ENCODE peak calls at places on chromosomes 11 and 22, in six cellular contexts. Y is GM13976; I is NCI-H2227 treated with DMSO at 0.1 percent for 48 hours; K is effector memory CD4-positive, alpha-beta T cell; F is activated naive CD4-positive, alpha-beta T cell; J is AG10803. O is an unnamed sample.

GRCh38 chr11:103997082-103997481 is 39.4 kb upstream of the DDI1 start:
- DNase-seq in Y (peak; percentile 3), I (no peak), K (no peak), F (no peak), J (no peak), O (no peak)

GRCh38 chr11:125345706-125346561 is 150.1 kb downstream of the FEZ1 start:
- DNase-seq in Y (peak; percentile 78), I (peak; percentile 37), K (peak; percentile 7), F (peak; percentile 22), J (peak; percentile 66), O (peak; percentile 7)

GRCh38 chr11:1472180-1473005 is 14.2 kb downstream of the MOB2 start:
- DNase-seq in Y (no peak), I (no peak), K (no peak), F (no peak), J (no peak), O (no peak)

GRCh38 chr11:128496684-128497056 is 90.7 kb downstream of the ETS1 start:
- DNase-seq in Y (no peak), I (no peak), K (no peak), F (no peak), J (no peak), O (no peak)

GRCh38 chr11:110785398-110785797 is 73.2 kb upstream of the ARHGAP20 start:
- DNase-seq in Y (no peak), I (no peak), K (no peak), F (no peak), J (no peak), O (no peak)

GRCh38 chr11:23903044-23903704 is 593.7 kb upstream of the LUZP2 start:
- DNase-seq in Y (no peak), I (no peak), K (no peak), F (no peak), J (peak; percentile 80), O (no peak)

GRCh38 chr11:76656571-76657081 is 13.9 kb downstream of the LRRC32 start:
- DNase-seq in Y (peak; percentile 36), I (no peak), K (no peak), F (no peak), J (no peak), O (no peak)

GRCh38 chr11:128890543-128891409 is at the start of gene KCNJ5:
- DNase-seq in Y (no peak), I (peak; percentile 12), K (no peak), F (no peak), J (peak; percentile 10), O (no peak)

GRCh38 chr11:47109882-47110281 is 66.8 kb downstream of the ARFGAP2 start:
- DNase-seq in Y (no peak), I (no peak), K (no peak), F (no peak), J (peak; percentile 16), O (no peak)

GRCh38 chr22:36384766-36385400 is 2.9 kb downstream of the MYH9 start:
- DNase-seq in Y (no peak), I (no peak), K (no peak), F (peak; percentile 43), J (no peak), O (peak; percentile 48)

GRCh38 chr22:45980776-45981175 is 3.8 kb upstream of the WNT7B start:
- DNase-seq in Y (no peak), I (no peak), K (no peak), F (no peak), J (no peak), O (no peak)

GRCh38 chr11:103494491-103494890 is 385.3 kb downstream of the DYNC2H1 start:
- DNase-seq in Y (no peak), I (no peak), K (no peak), F (no peak), J (peak; percentile 57), O (no peak)

GRCh38 chr11:111707039-111707690 is 59.0 kb downstream of the PPP2R1B start:
- DNase-seq in Y (no peak), I (no peak), K (no peak), F (no peak), J (peak; percentile 39), O (no peak)

GRCh38 chr11:84564180-84564866 is 1062.8 kb downstream of the DLG2 start:
- DNase-seq in Y (peak; percentile 16), I (peak; percentile 5), K (no peak), F (no peak), J (peak; percentile 53), O (no peak)

GRCh38 chr11:122131126-122131525 is 15.1 kb upstream of the BLID start:
- DNase-seq in Y (no peak), I (no peak), K (no peak), F (no peak), J (peak; percentile 46), O (no peak)

GRCh38 chr11:109641549-109641948 is 219.6 kb downstream of the C11orf87 start:
- DNase-seq in Y (no peak), I (no peak), K (no peak), F (no peak), J (peak; percentile 47), O (no peak)

GRCh38 chr11:72411623-72412532 is 22.5 kb downstream of the CLPB start:
- DNase-seq in Y (peak; percentile 61), I (no peak), K (no peak), F (no peak), J (no peak), O (no peak)

GRCh38 chr11:969651-970205 is 44.1 kb downstream of the AP2A2 start:
- DNase-seq in Y (no peak), I (no peak), K (no peak), F (no peak), J (no peak), O (no peak)

GRCh38 chr11:134071766-134072403 is 3.0 kb downstream of the JAM3 start:
- DNase-seq in Y (no peak), I (no peak), K (no peak), F (no peak), J (peak; percentile 28), O (no peak)

GRCh38 chr11:92297551-92298237 is 73.1 kb downstream of the FAT3 start:
- DNase-seq in Y (no peak), I (no peak), K (no peak), F (no peak), J (no peak), O (no peak)

GRCh38 chr22:29269731-29270474 is 1.8 kb downstream of the EWSR1 start:
- DNase-seq in Y (no peak), I (no peak), K (no peak), F (no peak), J (no peak), O (no peak)

GRCh38 chr11:60005360-60005759 is 11.6 kb upstream of the OOSP4B start:
- DNase-seq in Y (no peak), I (no peak), K (no peak), F (no peak), J (no peak), O (no peak)

GRCh38 chr11:1765871-1766718 is 2.4 kb upstream of the CTSD start:
- DNase-seq in Y (no peak), I (no peak), K (no peak), F (no peak), J (no peak), O (no peak)

GRCh38 chr22:37806409-37807338 is 1.1 kb upstream of the GCAT start:
- DNase-seq in Y (no peak), I (no peak), K (no peak), F (no peak), J (peak; percentile 45), O (no peak)

O was measured in effector CD4-positive, alpha-beta T cell.